ENCODE peak calls at places on chromosomes 6 and 20, in ten cellular contexts. Y, X, T, O, K, M, C, H, S and E are unnamed samples.

GRCh38 chr6:166179704-166180103 is 12.1 kb upstream of the TBXT start:
- DNase-seq in Y (no peak), X (no peak), T (no peak), O (no peak), K (no peak), M (no peak), C (no peak), H (no peak), S (no peak), E (no peak)

GRCh38 chr6:2843138-2843740 is 1.6 kb upstream of the SERPINB1 start:
- DNase-seq in Y (no peak), X (no peak), T (no peak), O (peak; percentile 34), K (no peak), M (no peak), C (no peak), H (no peak), S (no peak), E (no peak)

GRCh38 chr20:44247676-44248419 is 740 bp downstream of the GDAP1L1 start:
- DNase-seq in Y (peak; percentile 88), X (no peak), T (peak; percentile 21), O (peak; percentile 38), K (peak; percentile 78), M (peak; percentile 46), C (peak; percentile 24), H (peak; percentile 34), S (no peak), E (no peak)

GRCh38 chr6:96162711-96163120 is 146.9 kb downstream of the FUT9 start:
- DNase-seq in Y (no peak), X (no peak), T (no peak), O (no peak), K (no peak), M (no peak), C (no peak), H (no peak), S (no peak), E (no peak)

GRCh38 chr6:29792123-29793035 is 35.2 kb upstream of the HLA-G start:
- DNase-seq in Y (peak; percentile 16), X (peak; percentile 64), T (no peak), O (peak; percentile 49), K (peak; percentile 59), M (peak; percentile 76), C (peak; percentile 77), H (peak; percentile 67), S (peak; percentile 77), E (peak; percentile 69)

GRCh38 chr6:33410711-33411631 is at the start of gene PHF1:
- DNase-seq in Y (peak; percentile 67), X (peak; percentile 87), T (peak; percentile 85), O (peak; percentile 83), K (peak; percentile 91), M (peak; percentile 90), C (peak; percentile 82), H (peak; percentile 42), S (no peak), E (no peak)

GRCh38 chr6:30345852-30346251 is 896 bp downstream of the RPP21 start:
- DNase-seq in Y (no peak), X (no peak), T (no peak), O (no peak), K (no peak), M (no peak), C (no peak), H (no peak), S (no peak), E (no peak)

GRCh38 chr20:58054744-58055373 is 173.6 kb downstream of the ANKRD60 start:
- DNase-seq in Y (no peak), X (peak; percentile 22), T (no peak), O (peak; percentile 36), K (peak; percentile 35), M (peak; percentile 46), C (peak; percentile 40), H (peak; percentile 46), S (peak; percentile 72), E (no peak)

GRCh38 chr6:38715016-38715809 is at the start of gene DNAH8:
- DNase-seq in Y (peak; percentile 38), X (no peak), T (no peak), O (peak; percentile 47), K (no peak), M (peak; percentile 27), C (no peak), H (peak; percentile 19), S (no peak), E (no peak)

GRCh38 chr6:6709106-6709505 is 120.6 kb downstream of the LY86 start:
- DNase-seq in Y (no peak), X (no peak), T (no peak), O (no peak), K (no peak), M (no peak), C (no peak), H (no peak), S (no peak), E (no peak)

GRCh38 chr6:158938811-158939254 is 61.2 kb downstream of the RSPH3 start:
- DNase-seq in Y (no peak), X (no peak), T (no peak), O (peak; percentile 43), K (peak; percentile 49), M (peak; percentile 73), C (no peak), H (no peak), S (no peak), E (no peak)

GRCh38 chr6:12265795-12266194 is 24.4 kb upstream of the EDN1 start:
- DNase-seq in Y (no peak), X (no peak), T (no peak), O (peak; percentile 20), K (no peak), M (peak; percentile 74), C (no peak), H (no peak), S (no peak), E (no peak)

GRCh38 chr6:158233214-158233795 is 65.2 kb downstream of the GTF2H5 start:
- DNase-seq in Y (peak; percentile 29), X (no peak), T (no peak), O (no peak), K (no peak), M (no peak), C (no peak), H (no peak), S (no peak), E (no peak)

GRCh38 chr20:63890201-63890576 is 4.7 kb upstream of the DNAJC5 start:
- DNase-seq in Y (no peak), X (no peak), T (peak; percentile 15), O (no peak), K (no peak), M (peak; percentile 34), C (no peak), H (no peak), S (no peak), E (no peak)
- H3K36me3 ChIP-seq in Y (peaks cover 23% of the 10 kb centered on the region), X (peaks cover 45% of the 10 kb centered on the region), T (peaks cover 40% of the 10 kb centered on the region), O (peaks cover 53% of the 10 kb centered on the region), K (no peaks in the 10 kb centered on the region), M (peaks cover 24% of the 10 kb centered on the region), C (peaks cover 47% of the 10 kb centered on the region), H (no peaks in the 10 kb centered on the region), S (peaks cover 48% of the 10 kb centered on the region), E (peaks cover 56% of the 10 kb centered on the region)

GRCh38 chr20:34511891-34512265 is 4.3 kb upstream of the DYNLRB1 start:
- DNase-seq in Y (no peak), X (no peak), T (no peak), O (no peak), K (no peak), M (no peak), C (no peak), H (no peak), S (no peak), E (no peak)

GRCh38 chr20:34510575-34510974 is 5.6 kb upstream of the DYNLRB1 start:
- DNase-seq in Y (no peak), X (no peak), T (no peak), O (no peak), K (no peak), M (no peak), C (no peak), H (no peak), S (no peak), E (no peak)

GRCh38 chr20:34512266-34512954 is 3.8 kb upstream of the DYNLRB1 start:
- DNase-seq in Y (no peak), X (no peak), T (peak; percentile 18), O (no peak), K (no peak), M (no peak), C (no peak), H (no peak), S (no peak), E (no peak)

GRCh38 chr20:34506480-34506879 is 9.7 kb upstream of the DYNLRB1 start:
- DNase-seq in Y (no peak), X (no peak), T (no peak), O (no peak), K (no peak), M (no peak), C (no peak), H (no peak), S (no peak), E (no peak)

GRCh38 chr20:34507661-34508060 is 8.6 kb upstream of the DYNLRB1 start:
- DNase-seq in Y (no peak), X (no peak), T (no peak), O (no peak), K (no peak), M (no peak), C (no peak), H (no peak), S (no peak), E (no peak)
- H3K36me3 ChIP-seq in Y (peaks cover 51% of the 10 kb centered on the region), X (peaks cover 86% of the 10 kb centered on the region), T (peaks cover 6% of the 10 kb centered on the region), O (peaks cover 77% of the 10 kb centered on the region), K (no peaks in the 10 kb centered on the region), M (peaks cover 65% of the 10 kb centered on the region), C (peaks cover 61% of the 10 kb centered on the region), H (no peaks in the 10 kb centered on the region), S (peaks cover 49% of the 10 kb centered on the region), E (no peaks in the 10 kb centered on the region)

GRCh38 chr20:45959956-45960630 is 11.9 kb downstream of the ZNF335 start:
- DNase-seq in Y (no peak), X (no peak), T (no peak), O (no peak), K (no peak), M (no peak), C (no peak), H (no peak), S (peak; percentile 48), E (peak; percentile 10)
- H3K36me3 ChIP-seq in Y (peaks cover 43% of the 10 kb centered on the region), X (peaks cover 100% of the 10 kb centered on the region), T (peaks cover 43% of the 10 kb centered on the region), O (peaks cover 86% of the 10 kb centered on the region), K (peaks cover 6% of the 10 kb centered on the region), M (peaks cover 30% of the 10 kb centered on the region), C (peaks cover 90% of the 10 kb centered on the region), H (no peaks in the 10 kb centered on the region), S (peaks cover 89% of the 10 kb centered on the region), E (no peaks in the 10 kb centered on the region)

GRCh38 chr6:20182069-20182468 is 30.2 kb downstream of the MBOAT1 start:
- DNase-seq in Y (no peak), X (no peak), T (no peak), O (no peak), K (no peak), M (no peak), C (no peak), H (no peak), S (no peak), E (no peak)

GRCh38 chr6:20188630-20189075 is 23.6 kb downstream of the MBOAT1 start:
- DNase-seq in Y (no peak), X (no peak), T (no peak), O (no peak), K (no peak), M (peak; percentile 19), C (no peak), H (no peak), S (no peak), E (no peak)

GRCh38 chr6:20182926-20183521 is 29.2 kb downstream of the MBOAT1 start:
- DNase-seq in Y (no peak), X (no peak), T (no peak), O (peak; percentile 15), K (peak; percentile 68), M (peak; percentile 42), C (peak; percentile 63), H (peak; percentile 46), S (no peak), E (peak; percentile 73)

GRCh38 chr6:20191951-20192350 is 20.3 kb downstream of the MBOAT1 start:
- DNase-seq in Y (no peak), X (no peak), T (no peak), O (no peak), K (no peak), M (no peak), C (no peak), H (no peak), S (no peak), E (no peak)

GRCh38 chr6:20186981-20187380 is 25.3 kb downstream of the MBOAT1 start:
- DNase-seq in Y (no peak), X (no peak), T (no peak), O (peak; percentile 83), K (no peak), M (peak; percentile 82), C (no peak), H (no peak), S (no peak), E (no peak)
- H3K36me3 ChIP-seq in Y (no peaks in the 10 kb centered on the region), X (no peaks in the 10 kb centered on the region), T (no peaks in the 10 kb centered on the region), O (no peaks in the 10 kb centered on the region), K (no peaks in the 10 kb centered on the region), M (no peaks in the 10 kb centered on the region), C (peaks cover 17% of the 10 kb centered on the region), H (no peaks in the 10 kb centered on the region), S (peaks cover 4% of the 10 kb centered on the region), E (no peaks in the 10 kb centered on the region)